ENCODE peak calls at places on chromosomes 3 and 15, in seven cellular contexts. Y is neuronal stem cell, M is IMR-90, I is mesenchymal stem cell, S is mesendoderm, G is H1, F is trophoblast cell. H is an unnamed sample.
A peak's percentile ranks its signal among the peaks of the same experiment; 100 is the strongest.

GRCh38 chr3:156676467-156677119 is 2.2 kb downstream of the TIPARP start:
- DNase-seq in Y (no peak), I (peak; percentile 53), M (peak; percentile 50), F (no peak), S (no peak), G (no peak), H (no peak)

GRCh38 chr3:113018461-113019181 is 27.8 kb downstream of the GTPBP8 start:
- DNase-seq in I (peak; percentile 32), S (no peak), G (no peak), Y (no peak), M (peak; percentile 13), F (no peak), H (no peak)

GRCh38 chr3:192514081-192514753 is 213.1 kb downstream of the FGF12 start:
- DNase-seq in I (peak; percentile 26), Y (peak; percentile 67), S (peak; percentile 82), M (no peak), F (peak; percentile 6), G (peak; percentile 77), H (peak; percentile 56)

GRCh38 chr3:70049761-70050160 is 50.2 kb downstream of the SAMMSON start:
- DNase-seq in G (no peak), I (peak; percentile 52), F (no peak), S (no peak), Y (no peak), M (peak; percentile 11), H (no peak)

GRCh38 chr3:101988591-101988990 is 139.3 kb downstream of the NFKBIZ start:
- DNase-seq in I (no peak), M (no peak), S (no peak), Y (no peak), F (no peak), G (no peak), H (no peak)

GRCh38 chr3:63943678-63944077 is 31.5 kb upstream of the SCAANT1 start:
- DNase-seq in Y (no peak), G (no peak), S (no peak), M (no peak), F (no peak), I (no peak), H (no peak)

GRCh38 chr3:100782906-100783305 is 73.6 kb downstream of the TFG start:
- DNase-seq in I (no peak), Y (no peak), G (no peak), S (no peak), F (no peak), M (peak; percentile 11), H (no peak)

GRCh38 chr3:159852821-159853505 is 135.7 kb upstream of the IL12A start:
- DNase-seq in S (peak; percentile 93), M (peak; percentile 56), I (peak; percentile 82), F (no peak), Y (no peak), G (no peak), H (peak; percentile 62)

GRCh38 chr3:140709751-140710150 is 31.9 kb downstream of the TRIM42 start:
- DNase-seq in S (no peak), G (no peak), F (no peak), M (no peak), I (no peak), Y (no peak), H (no peak)

GRCh38 chr3:120300971-120301370 is 15.9 kb upstream of the GPR156 start:
- DNase-seq in Y (no peak), M (no peak), S (no peak), I (no peak), G (no peak), F (no peak), H (no peak)

DNA sequence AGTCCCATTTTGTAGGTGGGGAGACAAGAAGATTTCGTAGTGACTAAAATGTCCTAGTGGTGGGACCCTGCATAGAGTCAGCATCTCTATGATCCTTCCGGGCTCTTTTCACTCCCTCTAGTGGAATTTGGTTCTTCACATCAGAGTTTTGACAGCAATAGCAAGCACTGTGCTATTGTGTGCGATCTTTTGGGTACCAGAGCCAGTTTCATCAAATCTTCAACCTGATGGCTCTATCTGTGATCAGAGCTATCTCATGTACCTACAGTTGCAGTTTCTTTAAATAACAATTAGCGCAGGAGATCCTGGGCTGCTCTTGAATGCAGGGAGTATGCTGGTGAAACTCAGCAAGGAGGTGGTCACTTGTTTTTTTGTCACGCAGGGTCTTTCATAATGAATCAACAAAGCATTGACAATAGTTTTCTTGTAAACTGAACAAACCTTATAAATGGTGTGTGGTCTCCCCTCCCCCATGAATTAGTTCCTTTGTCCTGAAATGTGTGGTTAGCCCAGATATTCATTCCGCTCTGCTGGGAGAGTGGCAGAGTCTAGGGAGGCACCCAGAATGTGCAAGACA is 257.2 kb upstream of the SOX2 start:
- DNase-seq in S (peak; percentile 18), F (no peak), M (no peak), Y (no peak), G (no peak), I (no peak), H (no peak)
- H3K18ac ChIP-seq in S (no peak overlapping the region), F (no peak overlapping the region), M (no peak overlapping the region), Y (no peak overlapping the region), G (no peak overlapping the region), I (no peak overlapping the region), H (no peak overlapping the region)

DNA sequence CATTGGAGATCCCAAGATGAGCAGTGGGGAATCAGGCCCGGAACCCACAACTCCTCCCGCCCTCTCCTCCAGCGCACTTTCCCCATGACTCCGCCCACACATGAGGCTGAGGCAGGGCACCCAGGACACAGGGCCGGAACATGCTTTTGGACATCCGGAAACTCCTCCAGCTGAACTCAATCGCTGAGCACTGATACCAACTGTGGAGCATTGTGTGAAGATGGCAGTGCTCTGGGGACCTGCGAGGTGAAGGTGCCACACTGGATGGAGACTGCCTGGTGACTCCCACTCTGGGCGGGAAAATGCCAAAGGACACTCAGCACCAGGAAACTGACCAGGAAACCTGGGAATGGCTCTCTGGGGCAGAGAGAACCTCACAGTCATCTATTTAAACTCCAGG is 189.1 kb downstream of the FAM43A start:
- DNase-seq in Y (no peak), S (no peak), I (no peak), G (no peak), F (no peak), M (no peak), H (peak; percentile 16)
- H2AK5ac ChIP-seq in Y (no peak overlapping the region), S (no peak overlapping the region), I (no peak overlapping the region), G (no peak overlapping the region), F (no peak overlapping the region), M (no peak overlapping the region), H (no peak overlapping the region)

GRCh38 chr15:57692709-57693108 is 13.8 kb upstream of the POLR2M start:
- DNase-seq in F (no peak), S (no peak), I (no peak), M (peak; percentile 12), G (no peak), Y (no peak), H (no peak)
- H3K18ac ChIP-seq in F (no peak overlapping the region), S (no peak overlapping the region), I (no peak overlapping the region), M (no peak overlapping the region), G (no peak overlapping the region), Y (no peak overlapping the region), H (no peak overlapping the region)

GRCh38 chr15:33370225-33371020 is 59.7 kb downstream of the RYR3 start:
- DNase-seq in S (no peak), I (no peak), G (no peak), M (no peak), F (no peak), Y (no peak), H (no peak)
- H2AK5ac ChIP-seq in S (no peak overlapping the region), I (no peak overlapping the region), G (no peak overlapping the region), M (no peak overlapping the region), F (no peak overlapping the region), Y (no peak overlapping the region), H (no peak overlapping the region)

DNA sequence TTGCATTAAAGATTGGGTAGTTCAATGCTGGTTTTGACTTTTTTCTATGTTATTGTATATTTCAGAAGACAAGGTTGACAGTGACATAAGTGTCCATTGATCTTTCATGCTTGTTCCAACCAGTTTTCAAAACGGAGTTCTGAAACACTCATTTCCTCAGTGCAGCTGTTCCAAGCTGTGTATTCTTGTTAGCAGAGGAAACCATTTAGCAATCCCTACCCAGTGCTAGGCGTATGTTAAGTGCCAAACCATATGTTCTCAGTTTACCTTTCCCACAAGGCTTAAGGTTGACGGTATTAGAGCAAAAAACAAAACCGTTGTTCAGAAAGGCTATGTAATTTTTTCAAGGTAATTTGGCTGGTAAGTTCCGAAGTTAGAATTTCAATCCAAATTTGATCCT is 9.1 kb downstream of the ATOSA start:
- DNase-seq in M (no peak), G (no peak), Y (no peak), I (no peak), S (no peak), F (no peak), H (no peak)
- H3K18ac ChIP-seq in M (no peak overlapping the region), G (no peak overlapping the region), Y (no peak overlapping the region), I (no peak overlapping the region), S (no peak overlapping the region), F (no peak overlapping the region), H (no peak overlapping the region)

GRCh38 chr3:139326707-139327106 is 17.1 kb upstream of the MRPS22 start:
- DNase-seq in I (no peak), Y (no peak), M (no peak), S (no peak), G (no peak), F (no peak), H (no peak)

GRCh38 chr3:139324456-139324855 is 19.4 kb upstream of the MRPS22 start:
- DNase-seq in F (no peak), M (no peak), G (no peak), Y (no peak), S (no peak), I (no peak), H (no peak)

GRCh38 chr3:139326131-139326530 is 17.7 kb upstream of the MRPS22 start:
- DNase-seq in M (no peak), F (peak; percentile 62), S (no peak), Y (no peak), I (no peak), G (no peak), H (no peak)

GRCh38 chr3:139327231-139327630 is 16.6 kb upstream of the MRPS22 start:
- DNase-seq in F (no peak), I (no peak), M (no peak), S (no peak), Y (no peak), G (no peak), H (no peak)

DNA sequence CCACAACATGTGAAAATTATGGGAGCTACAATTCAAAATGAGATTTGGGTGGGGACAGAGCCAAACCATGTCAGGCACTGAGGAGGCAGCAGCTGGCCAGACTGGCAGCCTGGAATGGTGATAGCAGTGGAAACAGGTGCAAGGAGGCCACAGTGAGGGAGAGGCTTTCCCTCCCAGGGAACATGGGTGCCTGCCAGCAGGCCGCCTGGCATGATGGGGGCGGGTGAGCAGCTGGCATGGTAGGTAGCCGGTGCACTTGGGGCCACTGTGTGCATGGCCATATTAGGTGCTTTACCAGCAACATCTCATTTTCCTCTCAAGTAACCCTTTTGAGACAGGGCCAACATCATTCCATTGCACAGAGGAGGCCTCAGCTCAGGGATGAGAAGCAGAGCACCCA is 18.3 kb upstream of the MRPS22 start:
- DNase-seq in Y (no peak), G (no peak), I (no peak), F (no peak), S (no peak), M (no peak), H (no peak)
- H2AK5ac ChIP-seq in Y (no peak overlapping the region), G (no peak overlapping the region), I (no peak overlapping the region), F (no peak overlapping the region), S (no peak overlapping the region), M (peak overlapping the region; percentile 9), H (no peak overlapping the region)

GRCh38 chr15:43183270-43183669 is 1.9 kb upstream of the CCNDBP1 start:
- DNase-seq in Y (no peak), S (no peak), M (no peak), F (no peak), I (no peak), G (no peak), H (no peak)
- H3K18ac ChIP-seq in Y (no peak overlapping the region), S (no peak overlapping the region), M (no peak overlapping the region), F (no peak overlapping the region), I (no peak overlapping the region), G (no peak overlapping the region), H (no peak overlapping the region)

H was measured in H9.